ENCODE peak calls at places on chromosomes 13 and 19, in six cellular contexts. U, G, E, M, I and C are unnamed samples.
A peak's percentile ranks its signal among the peaks of the same experiment; 100 is the strongest.

GRCh38 chr13:94318418-94318817 is 161.1 kb downstream of the DCT start:
- DNase-seq in E (no peak), M (no peak), G (no peak), U (no peak), I (no peak), C (no peak)

GRCh38 chr13:68574053-68574452 is 1343.9 kb upstream of the PCDH9 start:
- DNase-seq in E (no peak), U (no peak), M (no peak), G (no peak), I (no peak), C (no peak)

GRCh38 chr19:9862897-9863296 is 27.8 kb downstream of the PIN1 start:
- DNase-seq in E (peak; percentile 28), M (no peak), I (no peak), U (no peak), G (no peak), C (no peak)

GRCh38 chr13:41222259-41222852 is 28.0 kb upstream of the KBTBD7 start:
- DNase-seq in I (no peak), G (peak; percentile 71), M (peak; percentile 5), U (no peak), E (peak; percentile 62), C (no peak)

GRCh38 chr19:50475101-50475568 is 1.2 kb upstream of the EMC10 start:
- DNase-seq in E (no peak), I (no peak), M (no peak), G (no peak), U (no peak), C (no peak)

GRCh38 chr19:32041681-32042292 is 303.6 kb upstream of the ZNF507 start:
- DNase-seq in I (no peak), G (peak; percentile 40), E (peak; percentile 44), M (peak; percentile 13), U (peak; percentile 79), C (no peak)

GRCh38 chr13:83975668-83976165 is 93.4 kb upstream of the SLITRK1 start:
- DNase-seq in M (no peak), G (peak; percentile 18), E (no peak), I (no peak), U (no peak), C (no peak)

GRCh38 chr13:99605417-99606321 is 104.4 kb downstream of the TM9SF2 start:
- DNase-seq in E (peak; percentile 67), G (no peak), U (peak; percentile 44), M (peak; percentile 86), I (no peak), C (no peak)

GRCh38 chr13:74695021-74695800 is 561.0 kb upstream of the KLF12 start:
- DNase-seq in I (no peak), G (no peak), E (no peak), M (no peak), U (no peak), C (no peak)

GRCh38 chr19:47032171-47032811 is 12.7 kb downstream of the NPAS1 start:
- DNase-seq in I (no peak), G (no peak), E (peak; percentile 75), U (peak; percentile 66), M (peak; percentile 54), C (no peak)

GRCh38 chr13:97849305-97849704 is 104.2 kb upstream of the IPO5 start:
- DNase-seq in M (peak; percentile 67), G (peak; percentile 76), I (no peak), E (no peak), U (no peak), C (no peak)

GRCh38 chr13:98022210-98022609 is 68.7 kb downstream of the IPO5 start:
- DNase-seq in M (no peak), U (no peak), I (no peak), G (no peak), E (no peak), C (no peak)

GRCh38 chr19:54430306-54431254 is 15.3 kb downstream of the TTYH1 start:
- DNase-seq in G (peak; percentile 45), U (peak; percentile 82), E (peak; percentile 58), M (no peak), I (no peak), C (no peak)

GRCh38 chr13:106232680-106233079 is 302.8 kb downstream of the EFNB2 start:
- DNase-seq in I (no peak), U (no peak), G (no peak), M (no peak), E (no peak), C (no peak)

GRCh38 chr19:7562646-7563393 is 27.3 kb downstream of the PNPLA6 start:
- DNase-seq in E (no peak), G (peak; percentile 40), U (no peak), I (no peak), M (no peak), C (no peak)

GRCh38 chr13:42740753-42741152 is 40.6 kb upstream of the FAM216B start:
- DNase-seq in E (no peak), I (no peak), G (peak; percentile 19), M (no peak), U (peak; percentile 64), C (no peak)

GRCh38 chr13:66634384-66634783 is 595.8 kb downstream of the PCDH9 start:
- DNase-seq in I (no peak), M (no peak), G (no peak), U (no peak), E (no peak), C (no peak)

GRCh38 chr13:114020750-114021463 is 47.0 kb upstream of the C13orf46 start:
- DNase-seq in U (no peak), M (no peak), G (no peak), E (no peak), I (no peak), C (no peak)

GRCh38 chr13:27744861-27745260 is 47.4 kb upstream of the GSX1 start:
- DNase-seq in E (no peak), M (no peak), I (no peak), G (no peak), U (no peak), C (no peak)

GRCh38 chr13:113442354-113442984 is 10.8 kb downstream of the ADPRHL1 start:
- DNase-seq in M (no peak), U (no peak), G (no peak), I (no peak), E (no peak), C (no peak)

GRCh38 chr19:49761625-49762311 is 1.3 kb downstream of the TSKS start:
- DNase-seq in G (no peak), U (no peak), E (peak; percentile 17), I (no peak), M (no peak), C (no peak)

GRCh38 chr13:90032841-90033493 is 1314.5 kb upstream of the MIR17HG start:
- DNase-seq in G (no peak), E (no peak), M (no peak), U (no peak), I (no peak), C (no peak)

GRCh38 chr13:101492251-101492910 is 39.9 kb downstream of the ITGBL1 start:
- DNase-seq in G (no peak), I (no peak), U (no peak), M (no peak), E (no peak), C (no peak)

GRCh38 chr13:51760592-51760991 is 43.4 kb downstream of the DHRS12 start:
- DNase-seq in E (no peak), U (no peak), I (no peak), M (no peak), G (no peak), C (no peak)

GRCh38 chr19:15417699-15418098 is 1.1 kb downstream of the AKAP8L start:
- DNase-seq in I (no peak), G (no peak), M (no peak), E (no peak), U (no peak), C (no peak)

GRCh38 chr13:45863716-45864590 is 12.4 kb upstream of the SIAH3 start:
- DNase-seq in E (no peak), G (no peak), M (no peak), I (no peak), U (no peak), C (no peak)

GRCh38 chr13:42322806-42323205 is 50.9 kb downstream of the AKAP11 start:
- DNase-seq in E (no peak), U (no peak), I (no peak), M (no peak), G (no peak), C (no peak)

GRCh38 chr19:18317998-18318800 is 4.7 kb downstream of the LSM4 start:
- DNase-seq in G (peak; percentile 89), E (peak; percentile 72), I (no peak), U (no peak), M (no peak), C (no peak)

GRCh38 chr19:48629599-48630288 is 7.4 kb downstream of the DBP start:
- DNase-seq in I (no peak), U (no peak), E (peak; percentile 34), M (peak; percentile 93), G (no peak), C (peak; percentile 76)

GRCh38 chr13:48156466-48156865 is 61.6 kb upstream of the MED4 start:
- DNase-seq in G (peak; percentile 69), M (no peak), I (no peak), U (no peak), E (peak; percentile 84), C (no peak)

GRCh38 chr19:33048806-33049676 is 15.6 kb downstream of the RHPN2 start:
- DNase-seq in E (no peak), G (no peak), U (no peak), M (no peak), I (no peak), C (no peak)

GRCh38 chr13:25961294-25961693 is 90.5 kb downstream of the SHISA2 start:
- DNase-seq in E (no peak), G (no peak), I (no peak), M (no peak), U (no peak), C (no peak)

GRCh38 chr19:9189538-9189937 is 10.8 kb downstream of the OR7D2 start:
- DNase-seq in U (no peak), E (no peak), G (no peak), M (no peak), I (no peak), C (no peak)

GRCh38 chr19:19067276-19068072 is 3.7 kb downstream of the SLC25A42 start:
- DNase-seq in U (no peak), E (no peak), I (no peak), G (no peak), M (no peak), C (no peak)

GRCh38 chr13:43831088-43831487 is 44.3 kb upstream of the ENOX1 start:
- DNase-seq in E (no peak), M (no peak), G (no peak), U (no peak), I (no peak), C (no peak)

GRCh38 chr13:32549788-32550187 is 11.2 kb upstream of the N4BP2L2 start:
- DNase-seq in M (no peak), E (no peak), U (no peak), I (no peak), G (no peak), C (no peak)

GRCh38 chr13:107192289-107192688 is 624.4 kb upstream of the ARGLU1 start:
- DNase-seq in M (peak; percentile 71), U (no peak), I (no peak), E (no peak), G (no peak), C (no peak)

GRCh38 chr19:33445752-33446070 is 72.2 kb downstream of the CEBPG start:
- DNase-seq in E (no peak), G (no peak), M (no peak), I (no peak), U (no peak), C (no peak)